ENCODE peak calls at places on chromosomes 3 and 15, in eight cellular contexts. One of them, this sample, is unnamed.

GRCh38 chr3:49570033-49570654 is 15.9 kb downstream of the BSN start:
- DNase-seq in COLO829: no peak
- DNase-seq in coronary artery: no peak
- DNase-seq in activated CD8-positive, alpha-beta memory T cell treated with anti-CD3 and anti-CD28 coated beads for 1 hour: no peak
- DNase-seq in ureter: no peak
- DNase-seq in T-cell: no peak
- DNase-seq in central memory CD4-positive, alpha-beta T cell: no peak
- DNase-seq in ELR: no peak
- DNase-seq in this sample: no peak

GRCh38 chr3:188948658-188949400 is 222.9 kb upstream of the TPRG1 start:
- DNase-seq in COLO829: peak; percentile 88
- DNase-seq in coronary artery: no peak
- DNase-seq in activated CD8-positive, alpha-beta memory T cell treated with anti-CD3 and anti-CD28 coated beads for 1 hour: no peak
- DNase-seq in ureter: no peak
- DNase-seq in T-cell: no peak
- DNase-seq in central memory CD4-positive, alpha-beta T cell: no peak
- DNase-seq in ELR: peak; percentile 96
- DNase-seq in this sample: no peak

GRCh38 chr3:77489216-77489615 is 449.3 kb downstream of the ROBO2 start:
- DNase-seq in COLO829: no peak
- DNase-seq in coronary artery: no peak
- DNase-seq in activated CD8-positive, alpha-beta memory T cell treated with anti-CD3 and anti-CD28 coated beads for 1 hour: no peak
- DNase-seq in ureter: no peak
- DNase-seq in T-cell: no peak
- DNase-seq in central memory CD4-positive, alpha-beta T cell: no peak
- DNase-seq in ELR: no peak
- DNase-seq in this sample: no peak

GRCh38 chr3:189903562-189904250 is 217.0 kb downstream of the P3H2 start:
- DNase-seq in COLO829: peak; percentile 21
- DNase-seq in coronary artery: no peak
- DNase-seq in activated CD8-positive, alpha-beta memory T cell treated with anti-CD3 and anti-CD28 coated beads for 1 hour: no peak
- DNase-seq in ureter: no peak
- DNase-seq in T-cell: no peak
- DNase-seq in central memory CD4-positive, alpha-beta T cell: no peak
- DNase-seq in ELR: no peak
- DNase-seq in this sample: no peak

GRCh38 chr3:160205606-160206005 is 19.6 kb upstream of the C3orf80 start:
- DNase-seq in COLO829: no peak
- DNase-seq in coronary artery: no peak
- DNase-seq in activated CD8-positive, alpha-beta memory T cell treated with anti-CD3 and anti-CD28 coated beads for 1 hour: no peak
- DNase-seq in ureter: no peak
- DNase-seq in T-cell: no peak
- DNase-seq in central memory CD4-positive, alpha-beta T cell: no peak
- DNase-seq in ELR: no peak
- DNase-seq in this sample: no peak

GRCh38 chr3:156024904-156025303 is 95.5 kb upstream of the KCNAB1 start:
- DNase-seq in COLO829: peak; percentile 42
- DNase-seq in coronary artery: no peak
- DNase-seq in activated CD8-positive, alpha-beta memory T cell treated with anti-CD3 and anti-CD28 coated beads for 1 hour: no peak
- DNase-seq in ureter: no peak
- DNase-seq in T-cell: no peak
- DNase-seq in central memory CD4-positive, alpha-beta T cell: no peak
- DNase-seq in ELR: peak; percentile 50
- DNase-seq in this sample: no peak

GRCh38 chr15:62887113-62887570 is 155.4 kb upstream of the TPM1 start:
- DNase-seq in COLO829: no peak
- DNase-seq in coronary artery: no peak
- DNase-seq in activated CD8-positive, alpha-beta memory T cell treated with anti-CD3 and anti-CD28 coated beads for 1 hour: no peak
- DNase-seq in ureter: peak; percentile 26
- DNase-seq in T-cell: no peak
- DNase-seq in central memory CD4-positive, alpha-beta T cell: no peak
- DNase-seq in ELR: no peak
- DNase-seq in this sample: no peak

GRCh38 chr3:38027466-38028465 is 1.7 kb downstream of the PLCD1 start:
- DNase-seq in COLO829: no peak
- DNase-seq in coronary artery: no peak
- DNase-seq in activated CD8-positive, alpha-beta memory T cell treated with anti-CD3 and anti-CD28 coated beads for 1 hour: no peak
- DNase-seq in ureter: no peak
- DNase-seq in T-cell: no peak
- DNase-seq in central memory CD4-positive, alpha-beta T cell: no peak
- DNase-seq in ELR: no peak
- DNase-seq in this sample: no peak

GRCh38 chr3:143526016-143526540 is 322.2 kb downstream of the SLC9A9 start:
- DNase-seq in COLO829: no peak
- DNase-seq in coronary artery: no peak
- DNase-seq in activated CD8-positive, alpha-beta memory T cell treated with anti-CD3 and anti-CD28 coated beads for 1 hour: no peak
- DNase-seq in ureter: no peak
- DNase-seq in T-cell: no peak
- DNase-seq in central memory CD4-positive, alpha-beta T cell: no peak
- DNase-seq in ELR: peak; percentile 10
- DNase-seq in this sample: no peak

GRCh38 chr3:37554364-37554763 is 307.3 kb upstream of the CTDSPL start:
- DNase-seq in COLO829: peak; percentile 28
- DNase-seq in coronary artery: no peak
- DNase-seq in activated CD8-positive, alpha-beta memory T cell treated with anti-CD3 and anti-CD28 coated beads for 1 hour: no peak
- DNase-seq in ureter: no peak
- DNase-seq in T-cell: no peak
- DNase-seq in central memory CD4-positive, alpha-beta T cell: no peak
- DNase-seq in ELR: no peak
- DNase-seq in this sample: no peak

GRCh38 chr15:36925671-36926421 is 174.5 kb downstream of the MEIS2 start:
- DNase-seq in COLO829: no peak
- DNase-seq in coronary artery: no peak
- DNase-seq in activated CD8-positive, alpha-beta memory T cell treated with anti-CD3 and anti-CD28 coated beads for 1 hour: no peak
- DNase-seq in ureter: no peak
- DNase-seq in T-cell: no peak
- DNase-seq in central memory CD4-positive, alpha-beta T cell: no peak
- DNase-seq in ELR: no peak
- DNase-seq in this sample: no peak

GRCh38 chr3:182303169-182303568 is 490.1 kb upstream of the ATP11B start:
- DNase-seq in COLO829: peak; percentile 95
- DNase-seq in coronary artery: no peak
- DNase-seq in activated CD8-positive, alpha-beta memory T cell treated with anti-CD3 and anti-CD28 coated beads for 1 hour: no peak
- DNase-seq in ureter: no peak
- DNase-seq in T-cell: no peak
- DNase-seq in central memory CD4-positive, alpha-beta T cell: no peak
- DNase-seq in ELR: no peak
- DNase-seq in this sample: no peak

GRCh38 chr15:27268923-27269322 is 297.9 kb downstream of the GABRG3 start:
- DNase-seq in COLO829: no peak
- DNase-seq in coronary artery: no peak
- DNase-seq in activated CD8-positive, alpha-beta memory T cell treated with anti-CD3 and anti-CD28 coated beads for 1 hour: no peak
- DNase-seq in ureter: no peak
- DNase-seq in T-cell: no peak
- DNase-seq in central memory CD4-positive, alpha-beta T cell: no peak
- DNase-seq in ELR: no peak
- DNase-seq in this sample: no peak

GRCh38 chr3:120143676-120144075 is 49.4 kb upstream of the GSK3B start:
- DNase-seq in COLO829: no peak
- DNase-seq in coronary artery: no peak
- DNase-seq in activated CD8-positive, alpha-beta memory T cell treated with anti-CD3 and anti-CD28 coated beads for 1 hour: no peak
- DNase-seq in ureter: no peak
- DNase-seq in T-cell: no peak
- DNase-seq in central memory CD4-positive, alpha-beta T cell: no peak
- DNase-seq in ELR: peak; percentile 53
- DNase-seq in this sample: no peak

GRCh38 chr3:116102037-116102436 is 343.2 kb downstream of the LSAMP start:
- DNase-seq in COLO829: peak; percentile 22
- DNase-seq in coronary artery: no peak
- DNase-seq in activated CD8-positive, alpha-beta memory T cell treated with anti-CD3 and anti-CD28 coated beads for 1 hour: no peak
- DNase-seq in ureter: no peak
- DNase-seq in T-cell: no peak
- DNase-seq in central memory CD4-positive, alpha-beta T cell: no peak
- DNase-seq in ELR: no peak
- DNase-seq in this sample: no peak

GRCh38 chr15:101121511-101122090 is 130.2 kb downstream of the CHSY1 start:
- DNase-seq in COLO829: no peak
- DNase-seq in coronary artery: peak; percentile 85
- DNase-seq in activated CD8-positive, alpha-beta memory T cell treated with anti-CD3 and anti-CD28 coated beads for 1 hour: no peak
- DNase-seq in ureter: peak; percentile 77
- DNase-seq in T-cell: peak; percentile 10
- DNase-seq in central memory CD4-positive, alpha-beta T cell: no peak
- DNase-seq in ELR: peak; percentile 61
- DNase-seq in this sample: no peak

GRCh38 chr3:192487032-192487431 is 240.3 kb downstream of the FGF12 start:
- DNase-seq in COLO829: no peak
- DNase-seq in coronary artery: no peak
- DNase-seq in activated CD8-positive, alpha-beta memory T cell treated with anti-CD3 and anti-CD28 coated beads for 1 hour: no peak
- DNase-seq in ureter: no peak
- DNase-seq in T-cell: no peak
- DNase-seq in central memory CD4-positive, alpha-beta T cell: no peak
- DNase-seq in ELR: no peak
- DNase-seq in this sample: no peak

GRCh38 chr3:142962520-142963265 is 781 bp downstream of the PAQR9 start:
- DNase-seq in COLO829: no peak
- DNase-seq in coronary artery: no peak
- DNase-seq in activated CD8-positive, alpha-beta memory T cell treated with anti-CD3 and anti-CD28 coated beads for 1 hour: no peak
- DNase-seq in ureter: no peak
- DNase-seq in T-cell: no peak
- DNase-seq in central memory CD4-positive, alpha-beta T cell: no peak
- DNase-seq in ELR: no peak
- DNase-seq in this sample: no peak

GRCh38 chr3:136343873-136344281 is 93.7 kb downstream of the PCCB start:
- DNase-seq in COLO829: peak; percentile 64
- DNase-seq in coronary artery: peak; percentile 77
- DNase-seq in activated CD8-positive, alpha-beta memory T cell treated with anti-CD3 and anti-CD28 coated beads for 1 hour: no peak
- DNase-seq in ureter: peak; percentile 89
- DNase-seq in T-cell: no peak
- DNase-seq in central memory CD4-positive, alpha-beta T cell: no peak
- DNase-seq in ELR: peak; percentile 96
- DNase-seq in this sample: no peak

GRCh38 chr3:104846270-104846669 is 520.4 kb upstream of the ALCAM start:
- DNase-seq in COLO829: no peak
- DNase-seq in coronary artery: no peak
- DNase-seq in activated CD8-positive, alpha-beta memory T cell treated with anti-CD3 and anti-CD28 coated beads for 1 hour: no peak
- DNase-seq in ureter: no peak
- DNase-seq in T-cell: no peak
- DNase-seq in central memory CD4-positive, alpha-beta T cell: no peak
- DNase-seq in ELR: peak; percentile 56
- DNase-seq in this sample: no peak

GRCh38 chr3:149771652-149772271 is 19.5 kb upstream of the COMMD2 start:
- DNase-seq in COLO829: peak; percentile 54
- DNase-seq in coronary artery: no peak
- DNase-seq in activated CD8-positive, alpha-beta memory T cell treated with anti-CD3 and anti-CD28 coated beads for 1 hour: no peak
- DNase-seq in ureter: peak; percentile 44
- DNase-seq in T-cell: peak; percentile 24
- DNase-seq in central memory CD4-positive, alpha-beta T cell: no peak
- DNase-seq in ELR: peak; percentile 72
- DNase-seq in this sample: no peak

GRCh38 chr3:174441588-174442316 is 417.4 kb upstream of the NAALADL2 start:
- DNase-seq in COLO829: no peak
- DNase-seq in coronary artery: no peak
- DNase-seq in activated CD8-positive, alpha-beta memory T cell treated with anti-CD3 and anti-CD28 coated beads for 1 hour: no peak
- DNase-seq in ureter: no peak
- DNase-seq in T-cell: no peak
- DNase-seq in central memory CD4-positive, alpha-beta T cell: no peak
- DNase-seq in ELR: peak; percentile 46
- DNase-seq in this sample: no peak

GRCh38 chr3:55828712-55829111 is 341.6 kb upstream of the WNT5A start:
- DNase-seq in COLO829: no peak
- DNase-seq in coronary artery: no peak
- DNase-seq in activated CD8-positive, alpha-beta memory T cell treated with anti-CD3 and anti-CD28 coated beads for 1 hour: no peak
- DNase-seq in ureter: no peak
- DNase-seq in T-cell: no peak
- DNase-seq in central memory CD4-positive, alpha-beta T cell: no peak
- DNase-seq in ELR: no peak
- DNase-seq in this sample: no peak

GRCh38 chr3:49867871-49868321 is 1.8 kb downstream of the CAMKV start:
- DNase-seq in COLO829: no peak
- DNase-seq in coronary artery: no peak
- DNase-seq in activated CD8-positive, alpha-beta memory T cell treated with anti-CD3 and anti-CD28 coated beads for 1 hour: no peak
- DNase-seq in ureter: no peak
- DNase-seq in T-cell: no peak
- DNase-seq in central memory CD4-positive, alpha-beta T cell: no peak
- DNase-seq in ELR: peak; percentile 55
- DNase-seq in this sample: no peak

GRCh38 chr3:14290631-14291385 is 111.6 kb upstream of the SLC6A6 start:
- DNase-seq in COLO829: no peak
- DNase-seq in coronary artery: no peak
- DNase-seq in activated CD8-positive, alpha-beta memory T cell treated with anti-CD3 and anti-CD28 coated beads for 1 hour: no peak
- DNase-seq in ureter: no peak
- DNase-seq in T-cell: no peak
- DNase-seq in central memory CD4-positive, alpha-beta T cell: no peak
- DNase-seq in ELR: no peak
- DNase-seq in this sample: no peak

GRCh38 chr3:50617096-50617791 is at the start of gene MAPKAPK3:
- DNase-seq in COLO829: no peak
- DNase-seq in coronary artery: no peak
- DNase-seq in activated CD8-positive, alpha-beta memory T cell treated with anti-CD3 and anti-CD28 coated beads for 1 hour: no peak
- DNase-seq in ureter: no peak
- DNase-seq in T-cell: no peak
- DNase-seq in central memory CD4-positive, alpha-beta T cell: peak; percentile 38
- DNase-seq in ELR: peak; percentile 30
- DNase-seq in this sample: no peak

GRCh38 chr3:126896941-126897340 is 86.0 kb upstream of the PLXNA1 start:
- DNase-seq in COLO829: no peak
- DNase-seq in coronary artery: no peak
- DNase-seq in activated CD8-positive, alpha-beta memory T cell treated with anti-CD3 and anti-CD28 coated beads for 1 hour: no peak
- DNase-seq in ureter: no peak
- DNase-seq in T-cell: no peak
- DNase-seq in central memory CD4-positive, alpha-beta T cell: no peak
- DNase-seq in ELR: no peak
- DNase-seq in this sample: no peak

GRCh38 chr3:139982404-139982803 is 47.4 kb downstream of the CLSTN2 start:
- DNase-seq in COLO829: no peak
- DNase-seq in coronary artery: no peak
- DNase-seq in activated CD8-positive, alpha-beta memory T cell treated with anti-CD3 and anti-CD28 coated beads for 1 hour: no peak
- DNase-seq in ureter: no peak
- DNase-seq in T-cell: no peak
- DNase-seq in central memory CD4-positive, alpha-beta T cell: no peak
- DNase-seq in ELR: peak; percentile 0
- DNase-seq in this sample: no peak

GRCh38 chr3:42562047-42562907 is 19.5 kb downstream of the SEC22C start:
- DNase-seq in COLO829: no peak
- DNase-seq in coronary artery: no peak
- DNase-seq in activated CD8-positive, alpha-beta memory T cell treated with anti-CD3 and anti-CD28 coated beads for 1 hour: no peak
- DNase-seq in ureter: no peak
- DNase-seq in T-cell: no peak
- DNase-seq in central memory CD4-positive, alpha-beta T cell: no peak
- DNase-seq in ELR: no peak
- DNase-seq in this sample: no peak

GRCh38 chr15:47244361-47244760 is 472.9 kb upstream of the SEMA6D start:
- DNase-seq in COLO829: no peak
- DNase-seq in coronary artery: no peak
- DNase-seq in activated CD8-positive, alpha-beta memory T cell treated with anti-CD3 and anti-CD28 coated beads for 1 hour: no peak
- DNase-seq in ureter: no peak
- DNase-seq in T-cell: no peak
- DNase-seq in central memory CD4-positive, alpha-beta T cell: no peak
- DNase-seq in ELR: no peak
- DNase-seq in this sample: no peak

GRCh38 chr15:90286678-90287077 is 21.2 kb downstream of the NGRN start:
- DNase-seq in COLO829: peak; percentile 15
- DNase-seq in coronary artery: no peak
- DNase-seq in activated CD8-positive, alpha-beta memory T cell treated with anti-CD3 and anti-CD28 coated beads for 1 hour: no peak
- DNase-seq in ureter: no peak
- DNase-seq in T-cell: peak; percentile 51
- DNase-seq in central memory CD4-positive, alpha-beta T cell: peak; percentile 44
- DNase-seq in ELR: peak; percentile 58
- DNase-seq in this sample: no peak

GRCh38 chr15:99433026-99433756 is 132.6 kb upstream of the MEF2A start:
- DNase-seq in COLO829: no peak
- DNase-seq in coronary artery: no peak
- DNase-seq in activated CD8-positive, alpha-beta memory T cell treated with anti-CD3 and anti-CD28 coated beads for 1 hour: no peak
- DNase-seq in ureter: peak; percentile 47
- DNase-seq in T-cell: no peak
- DNase-seq in central memory CD4-positive, alpha-beta T cell: no peak
- DNase-seq in ELR: no peak
- DNase-seq in this sample: no peak

GRCh38 chr3:136068708-136069107 is 103.2 kb downstream of the PPP2R3A start:
- DNase-seq in COLO829: no peak
- DNase-seq in coronary artery: no peak
- DNase-seq in activated CD8-positive, alpha-beta memory T cell treated with anti-CD3 and anti-CD28 coated beads for 1 hour: no peak
- DNase-seq in ureter: no peak
- DNase-seq in T-cell: no peak
- DNase-seq in central memory CD4-positive, alpha-beta T cell: no peak
- DNase-seq in ELR: peak; percentile 88
- DNase-seq in this sample: no peak

GRCh38 chr3:190116551-190117067 is 4.1 kb downstream of the P3H2 start:
- DNase-seq in COLO829: peak; percentile 42
- DNase-seq in coronary artery: no peak
- DNase-seq in activated CD8-positive, alpha-beta memory T cell treated with anti-CD3 and anti-CD28 coated beads for 1 hour: no peak
- DNase-seq in ureter: no peak
- DNase-seq in T-cell: no peak
- DNase-seq in central memory CD4-positive, alpha-beta T cell: no peak
- DNase-seq in ELR: peak; percentile 80
- DNase-seq in this sample: no peak